ENCODE peak calls at places on chromosomes 4 and X, in eight cellular contexts. X is RCC 7860; K is AG08395; V is GM03348; Y is choroid plexus epithelial cell; G is H9; Z is activated T-helper 1 cell treated with anti-CD3 and anti-CD28 coated beads, Interleukin-12 subunit alpha, Interleukin-12 subunit beta, Interleukin-2, Interleukin-4 antibody, amounts not matched to agents 30 ng/mL and 10 ng/mL and 1 ng/mL, durations not matched to agents 14 hours and 24 hours and 36 hours; F is HTR-8/SVneo. W is an unnamed sample.

GRCh38 chrX:24333371-24333770 is 19.5 kb upstream of the SUPT20HL2 start:
- DNase-seq in X (no peak), K (no peak), V (no peak), Y (no peak), G (no peak), Z (no peak), F (no peak), W (no peak)

GRCh38 chr4:70666369-70666768 is at the start of gene JCHAIN:
- DNase-seq in X (no peak), K (peak; percentile 25), V (peak; percentile 28), Y (peak; percentile 38), G (no peak), Z (no peak), F (no peak), W (no peak)

GRCh38 chrX:135497736-135498135 is 22.7 kb upstream of the INTS6L start:
- DNase-seq in X (no peak), K (no peak), V (no peak), Y (no peak), G (no peak), Z (no peak), F (no peak), W (no peak)

GRCh38 chr4:64399313-64400109 is 9.7 kb downstream of the TECRL start:
- DNase-seq in X (no peak), K (no peak), V (no peak), Y (no peak), G (no peak), Z (no peak), F (no peak), W (no peak)

GRCh38 chrX:111372065-111372464 is 39.9 kb downstream of the DCX start:
- DNase-seq in X (no peak), K (no peak), V (no peak), Y (no peak), G (no peak), Z (no peak), F (no peak), W (no peak)

GRCh38 chr4:37684154-37684553 is 2.0 kb downstream of the RELL1 start:
- DNase-seq in X (no peak), K (no peak), V (no peak), Y (no peak), G (no peak), Z (no peak), F (no peak), W (no peak)

GRCh38 chrX:151754042-151754419 is 19.5 kb downstream of the CNGA2 start:
- DNase-seq in X (peak; percentile 18), K (peak; percentile 77), V (peak; percentile 72), Y (peak; percentile 43), G (peak; percentile 36), Z (no peak), F (peak; percentile 11), W (peak; percentile 4)

GRCh38 chrX:72169008-72169728 is 12.4 kb upstream of the PIN4 start:
- DNase-seq in X (no peak), K (no peak), V (no peak), Y (peak; percentile 22), G (no peak), Z (peak; percentile 6), F (no peak), W (peak; percentile 61)

GRCh38 chr4:2743518-2744445 is 12.4 kb downstream of the TNIP2 start:
- DNase-seq in X (no peak), K (no peak), V (no peak), Y (no peak), G (no peak), Z (no peak), F (no peak), W (no peak)

GRCh38 chr4:3128976-3129375 is 54.5 kb downstream of the HTT start:
- DNase-seq in X (no peak), K (no peak), V (peak; percentile 72), Y (peak; percentile 58), G (no peak), Z (no peak), F (no peak), W (peak; percentile 44)

GRCh38 chrX:79366888-79367749 is at the start of gene ITM2A:
- DNase-seq in X (no peak), K (no peak), V (peak; percentile 1), Y (peak; percentile 13), G (peak; percentile 60), Z (peak; percentile 37), F (no peak), W (no peak)

GRCh38 chrX:150436200-150436599 is 73.1 kb downstream of the MAMLD1 start:
- DNase-seq in X (no peak), K (no peak), V (no peak), Y (no peak), G (no peak), Z (no peak), F (no peak), W (no peak)

GRCh38 chr4:85246055-85246454 is 228.9 kb upstream of the ARHGAP24 start:
- DNase-seq in X (no peak), K (no peak), V (no peak), Y (no peak), G (no peak), Z (no peak), F (no peak), W (no peak)

GRCh38 chr4:37243722-37244582 is 591 bp upstream of the NWD2 start:
- DNase-seq in X (no peak), K (no peak), V (peak; percentile 6), Y (no peak), G (peak; percentile 80), Z (no peak), F (no peak), W (no peak)

GRCh38 chr4:169270810-169271691 is at the start of gene SH3RF1:
- DNase-seq in X (peak; percentile 69), K (peak; percentile 85), V (peak; percentile 95), Y (peak; percentile 82), G (peak; percentile 69), Z (no peak), F (peak; percentile 65), W (peak; percentile 96)

GRCh38 chr4:42050850-42051249 is 60.5 kb downstream of the SLC30A9 start:
- DNase-seq in X (no peak), K (no peak), V (no peak), Y (peak; percentile 43), G (no peak), Z (no peak), F (no peak), W (no peak)

GRCh38 chrX:132676561-132677186 is 187.8 kb upstream of the MBNL3 start:
- DNase-seq in X (no peak), K (no peak), V (no peak), Y (peak; percentile 2), G (peak; percentile 31), Z (no peak), F (no peak), W (no peak)

GRCh38 chr4:154877110-154877760 is 96.2 kb downstream of the RBM46 start:
- DNase-seq in X (no peak), K (no peak), V (no peak), Y (peak; percentile 9), G (no peak), Z (no peak), F (no peak), W (peak; percentile 31)

GRCh38 chrX:36908801-36909403 is 99.3 kb upstream of the FAM47C start:
- DNase-seq in X (peak; percentile 23), K (peak; percentile 30), V (peak; percentile 13), Y (peak; percentile 55), G (no peak), Z (no peak), F (peak; percentile 2), W (peak; percentile 2)

GRCh38 chr4:21949073-21949457 is 493 bp upstream of the KCNIP4 start:
- DNase-seq in X (no peak), K (no peak), V (peak; percentile 18), Y (no peak), G (peak; percentile 38), Z (no peak), F (peak; percentile 18), W (no peak)

GRCh38 chr4:41787931-41788330 is 39.4 kb upstream of the PHOX2B start:
- DNase-seq in X (no peak), K (no peak), V (no peak), Y (no peak), G (no peak), Z (no peak), F (no peak), W (no peak)

GRCh38 chr4:127698789-127699200 is 31.4 kb upstream of the SLC25A31 start:
- DNase-seq in X (peak; percentile 70), K (peak; percentile 26), V (peak; percentile 36), Y (peak; percentile 97), G (no peak), Z (no peak), F (peak; percentile 65), W (peak; percentile 74)

GRCh38 chrX:39196192-39197102 is 395.2 kb downstream of the MID1IP1 start:
- DNase-seq in X (peak; percentile 76), K (peak; percentile 63), V (peak; percentile 41), Y (peak; percentile 43), G (no peak), Z (peak; percentile 44), F (no peak), W (no peak)

GRCh38 chr4:17511041-17511949 is 595 bp downstream of the QDPR start:
- DNase-seq in X (no peak), K (peak; percentile 50), V (peak; percentile 76), Y (peak; percentile 56), G (peak; percentile 49), Z (peak; percentile 29), F (peak; percentile 30), W (peak; percentile 33)

GRCh38 chr4:185892165-185892564 is 80.2 kb upstream of the SORBS2 start:
- DNase-seq in X (no peak), K (no peak), V (peak; percentile 24), Y (peak; percentile 55), G (no peak), Z (no peak), F (no peak), W (no peak)

GRCh38 chr4:61211781-61212180 is 11.7 kb downstream of the ADGRL3 start:
- DNase-seq in X (no peak), K (no peak), V (no peak), Y (peak; percentile 30), G (no peak), Z (no peak), F (no peak), W (no peak)

GRCh38 chr4:139619644-139620043 is 46.0 kb upstream of the MGST2 start:
- DNase-seq in X (no peak), K (peak; percentile 43), V (peak; percentile 37), Y (peak; percentile 58), G (no peak), Z (no peak), F (no peak), W (no peak)

GRCh38 chr4:8559011-8559410 is 21.2 kb upstream of the GPR78 start:
- DNase-seq in X (no peak), K (no peak), V (no peak), Y (no peak), G (no peak), Z (no peak), F (no peak), W (no peak)

GRCh38 chrX:45710081-45710801 is 509.6 kb upstream of the DIPK2B start:
- DNase-seq in X (peak; percentile 96), K (peak; percentile 81), V (peak; percentile 43), Y (peak; percentile 78), G (no peak), Z (peak; percentile 16), F (peak; percentile 4), W (peak; percentile 90)

GRCh38 chr4:40046311-40046980 is 10.2 kb upstream of the N4BP2 start:
- DNase-seq in X (no peak), K (peak; percentile 42), V (peak; percentile 61), Y (peak; percentile 93), G (no peak), Z (peak; percentile 8), F (peak; percentile 51), W (peak; percentile 38)

GRCh38 chr4:133869486-133869885 is 332.1 kb downstream of the PABPC4L start:
- DNase-seq in X (no peak), K (no peak), V (no peak), Y (peak; percentile 80), G (no peak), Z (no peak), F (no peak), W (no peak)

GRCh38 chrX:22136711-22137110 is 104.6 kb downstream of the PHEX start:
- DNase-seq in X (no peak), K (no peak), V (no peak), Y (no peak), G (no peak), Z (no peak), F (no peak), W (peak; percentile 64)

GRCh38 chr4:7647932-7648812 is 213.4 kb upstream of the PSAPL1 start:
- DNase-seq in X (peak; percentile 85), K (peak; percentile 63), V (peak; percentile 55), Y (peak; percentile 55), G (no peak), Z (no peak), F (peak; percentile 82), W (no peak)

GRCh38 chr4:163922302-163922701 is 427.8 kb downstream of the TMA16 start:
- DNase-seq in X (no peak), K (no peak), V (no peak), Y (no peak), G (no peak), Z (no peak), F (no peak), W (no peak)